ENCODE peak calls at places on chromosomes 6 and 20, in ten cellular contexts. W is neural crest cell; T is EL; A is posterior vena cava; B is globus pallidus; L is T follicular helper cell; D is WTC11; C is activated effector memory CD4-positive, alpha-beta T cell treated with anti-CD3 and anti-CD28 coated beads, Interleukin-2, amount 50 U/mL, for 16 hours; J is activated T-helper 9 cell treated with anti-CD3 and anti-CD28 coated beads, Interleukin-2, amount 50 U/mL, for 16 hours; E is activated T-cell treated with anti-CD3 and anti-CD28 coated beads for 1 hour. O is an unnamed sample.

GRCh38 chr6:33595001-33595846 is 15.1 kb upstream of the BAK1 start:
- DNase-seq in W (no peak), T (peak), A (no peak), B (no peak), L (no peak), D (no peak), C (no peak), J (no peak), E (no peak), O (no peak)

GRCh38 chr6:19301980-19302379 is 535.2 kb upstream of the ID4 start:
- DNase-seq in W (no peak), T (no peak), A (no peak), B (no peak), L (no peak), D (no peak), C (no peak), J (no peak), E (no peak), O (peak)

GRCh38 chr6:105587349-105588115 is 184.7 kb upstream of the PREP start:
- DNase-seq in W (no peak), T (peak), A (no peak), B (no peak), L (no peak), D (no peak), C (no peak), J (peak), E (no peak), O (peak)

GRCh38 chr20:50572922-50573777 is 63.0 kb downstream of the PTPN1 start:
- DNase-seq in W (no peak), T (peak), A (no peak), B (peak), L (no peak), D (no peak), C (peak), J (no peak), E (no peak), O (peak)

GRCh38 chr6:137927777-137928218 is 60.7 kb downstream of the TNFAIP3 start:
- DNase-seq in W (no peak), T (peak), A (no peak), B (peak), L (peak), D (no peak), C (peak), J (peak), E (peak), O (no peak)

GRCh38 chr6:137808191-137808590 is 58.9 kb upstream of the TNFAIP3 start:
- DNase-seq in W (no peak), T (peak), A (no peak), B (no peak), L (no peak), D (no peak), C (no peak), J (no peak), E (no peak), O (peak)

GRCh38 chr20:29689411-29690225 is 1567.8 kb upstream of the DEFB115 start:
- DNase-seq in W (no peak), T (no peak), A (no peak), B (no peak), L (no peak), D (no peak), C (peak), J (no peak), E (peak), O (peak)

GRCh38 chr20:437787-438486 is 24.4 kb downstream of the TBC1D20 start:
- DNase-seq in W (no peak), T (no peak), A (no peak), B (no peak), L (no peak), D (no peak), C (no peak), J (no peak), E (no peak), O (no peak)

GRCh38 chr20:50193851-50194830 is 3.5 kb downstream of the CEBPB start:
- DNase-seq in W (no peak), T (peak), A (no peak), B (no peak), L (no peak), D (no peak), C (no peak), J (no peak), E (no peak), O (peak)

GRCh38 chr6:69580696-69581095 is 216.1 kb downstream of the LMBRD1 start:
- DNase-seq in W (no peak), T (no peak), A (no peak), B (no peak), L (no peak), D (no peak), C (no peak), J (no peak), E (no peak), O (no peak)

GRCh38 chr6:128158496-128158895 is 257.6 kb upstream of the THEMIS start:
- DNase-seq in W (no peak), T (peak), A (no peak), B (no peak), L (no peak), D (no peak), C (no peak), J (no peak), E (no peak), O (no peak)

GRCh38 chr6:156984178-156984738 is 207.1 kb downstream of the ARID1B start:
- DNase-seq in W (no peak), T (peak), A (no peak), B (no peak), L (no peak), D (no peak), C (no peak), J (no peak), E (no peak), O (no peak)

GRCh38 chr6:167850792-167851191 is 24.1 kb downstream of the AFDN start:
- DNase-seq in W (no peak), T (no peak), A (no peak), B (no peak), L (no peak), D (no peak), C (no peak), J (no peak), E (no peak), O (no peak)

GRCh38 chr20:51360451-51361230 is 181.9 kb downstream of the NFATC2 start:
- DNase-seq in W (no peak), T (peak), A (peak), B (no peak), L (no peak), D (no peak), C (no peak), J (no peak), E (no peak), O (peak)

GRCh38 chr6:116371384-116372209 is 850 bp downstream of the DSE start:
- DNase-seq in W (peak), T (peak), A (peak), B (peak), L (no peak), D (peak), C (peak), J (peak), E (no peak), O (peak)

GRCh38 chr20:31708839-31709534 is 13.7 kb downstream of the BCL2L1 start:
- DNase-seq in W (no peak), T (no peak), A (no peak), B (no peak), L (no peak), D (no peak), C (no peak), J (no peak), E (no peak), O (no peak)

GRCh38 chr20:23111307-23111943 is 25.3 kb upstream of the CD93 start:
- DNase-seq in W (no peak), T (no peak), A (peak), B (no peak), L (no peak), D (no peak), C (no peak), J (no peak), E (no peak), O (no peak)

GRCh38 chr20:20456736-20457135 is 88.8 kb downstream of the INSM1 start:
- DNase-seq in W (no peak), T (no peak), A (no peak), B (no peak), L (no peak), D (no peak), C (no peak), J (no peak), E (no peak), O (no peak)

GRCh38 chr6:86205980-86206379 is 563.3 kb upstream of the SYNCRIP start:
- DNase-seq in W (no peak), T (no peak), A (no peak), B (no peak), L (no peak), D (no peak), C (no peak), J (no peak), E (no peak), O (no peak)

GRCh38 chr6:13006578-13007300 is 290.2 kb downstream of the PHACTR1 start:
- DNase-seq in W (no peak), T (peak), A (no peak), B (no peak), L (no peak), D (no peak), C (no peak), J (no peak), E (no peak), O (no peak)

GRCh38 chr6:157075549-157076426 is 247.5 kb downstream of the TMEM242 start:
- DNase-seq in W (no peak), T (peak), A (no peak), B (no peak), L (no peak), D (no peak), C (no peak), J (no peak), E (no peak), O (no peak)

GRCh38 chr6:5746392-5747140 is 260.2 kb downstream of the NRN1 start:
- DNase-seq in W (no peak), T (no peak), A (no peak), B (no peak), L (no peak), D (peak), C (no peak), J (no peak), E (no peak), O (peak)

GRCh38 chr6:42642794-42643193 is 79.0 kb downstream of the UBR2 start:
- DNase-seq in W (no peak), T (no peak), A (no peak), B (no peak), L (no peak), D (no peak), C (no peak), J (no peak), E (no peak), O (no peak)

GRCh38 chr6:164069352-164070022 is 655.0 kb downstream of the QKI start:
- DNase-seq in W (peak), T (peak), A (no peak), B (peak), L (no peak), D (no peak), C (no peak), J (no peak), E (no peak), O (no peak)

GRCh38 chr6:43499028-43499815 is 10.9 kb downstream of the LRRC73 start:
- DNase-seq in W (no peak), T (no peak), A (peak), B (no peak), L (no peak), D (no peak), C (no peak), J (no peak), E (no peak), O (no peak)

GRCh38 chr20:15081301-15081700 is 743.9 kb upstream of the FLRT3 start:
- DNase-seq in W (no peak), T (no peak), A (no peak), B (no peak), L (no peak), D (no peak), C (no peak), J (no peak), E (no peak), O (no peak)

GRCh38 chr20:50198716-50199115 is 8.1 kb downstream of the CEBPB start:
- DNase-seq in W (no peak), T (no peak), A (no peak), B (no peak), L (no peak), D (no peak), C (no peak), J (no peak), E (no peak), O (no peak)

GRCh38 chr6:33313105-33313708 is 671 bp downstream of the TAPBP start:
- DNase-seq in W (no peak), T (peak), A (no peak), B (peak), L (no peak), D (peak), C (peak), J (peak), E (no peak), O (peak)

GRCh38 chr20:47262365-47263013 is 94.0 kb downstream of the ZMYND8 start:
- DNase-seq in W (no peak), T (no peak), A (no peak), B (no peak), L (no peak), D (no peak), C (no peak), J (no peak), E (no peak), O (no peak)

GRCh38 chr20:7627734-7628663 is 312.3 kb downstream of the HAO1 start:
- DNase-seq in W (no peak), T (no peak), A (no peak), B (no peak), L (no peak), D (no peak), C (no peak), J (no peak), E (no peak), O (peak)

O was measured in GM03348.